ENCODE peak calls at places on chromosomes 12 and 14, in seven cellular contexts. R, I, V, E, H, N and Q are unnamed samples.

GRCh38 chr12:666766-667308 is 3.6 kb upstream of the NINJ2 start:
- DNase-seq in I (no peak), V (no peak), E (peak; percentile 40), N (no peak), R (no peak), H (no peak), Q (peak; percentile 41)

GRCh38 chr12:122870867-122871664 is 24.9 kb downstream of the VPS37B start:
- DNase-seq in E (peak; percentile 70), H (no peak), N (no peak), R (no peak), I (no peak), V (no peak), Q (peak; percentile 63)

GRCh38 chr14:85415015-85415712 is 114.8 kb upstream of the FLRT2 start:
- DNase-seq in E (peak; percentile 93), R (peak; percentile 81), H (peak; percentile 17), I (peak; percentile 58), N (peak; percentile 2), V (no peak), Q (peak; percentile 85)

GRCh38 chr12:30191701-30192455 is 408.1 kb upstream of the TMTC1 start:
- DNase-seq in R (no peak), E (no peak), V (no peak), N (no peak), H (no peak), I (no peak), Q (no peak)

GRCh38 chr14:37834275-37834674 is 238.8 kb downstream of the TTC6 start:
- DNase-seq in N (no peak), E (no peak), H (no peak), R (no peak), I (no peak), V (no peak), Q (no peak)

GRCh38 chr12:22190969-22191368 is 143.5 kb downstream of the ST8SIA1 start:
- DNase-seq in V (no peak), R (peak; percentile 42), N (no peak), E (no peak), I (no peak), H (no peak), Q (no peak)

GRCh38 chr12:39103552-39104165 is 198.3 kb upstream of the CPNE8 start:
- DNase-seq in N (peak; percentile 88), I (no peak), E (no peak), V (peak; percentile 65), R (peak; percentile 82), H (no peak), Q (peak; percentile 71)

GRCh38 chr12:40831916-40832315 is 139.7 kb downstream of the CNTN1 start:
- DNase-seq in E (no peak), I (no peak), R (no peak), H (no peak), N (no peak), V (no peak), Q (no peak)

GRCh38 chr12:122799635-122800243 is 25.4 kb downstream of the CCDC62 start:
- DNase-seq in R (no peak), N (no peak), I (no peak), V (no peak), H (no peak), E (no peak), Q (no peak)

GRCh38 chr12:64098709-64099354 is 123.3 kb downstream of the KICS2 start:
- DNase-seq in V (no peak), N (no peak), E (peak; percentile 84), R (no peak), I (no peak), H (no peak), Q (no peak)

GRCh38 chr14:44701563-44702263 is 194.6 kb upstream of the FSCB start:
- DNase-seq in N (peak; percentile 4), H (no peak), R (peak; percentile 62), I (no peak), V (no peak), E (peak; percentile 2), Q (peak; percentile 16)
- H2BK5ac ChIP-seq in N (no peak overlapping the region), H (no peak overlapping the region), R (no peak overlapping the region), I (no peak overlapping the region), V (no peak overlapping the region), E (no peak overlapping the region), Q (no peak overlapping the region)

GRCh38 chr14:55904086-55904485 is 214.1 kb upstream of the PELI2 start:
- DNase-seq in V (no peak), E (no peak), I (no peak), N (no peak), R (no peak), H (no peak), Q (no peak)
- H4K8ac ChIP-seq in V (no peak overlapping the region), E (no peak overlapping the region), I (no peak overlapping the region), N (no peak overlapping the region), R (no peak overlapping the region), H (no peak overlapping the region), Q (no peak overlapping the region)

GRCh38 chr14:34345718-34346465 is 116.1 kb downstream of the SPTSSA start:
- DNase-seq in E (no peak), I (no peak), V (no peak), R (no peak), N (no peak), H (no peak), Q (no peak)
- H2BK5ac ChIP-seq in E (no peak overlapping the region), I (no peak overlapping the region), V (no peak overlapping the region), R (no peak overlapping the region), N (no peak overlapping the region), H (no peak overlapping the region), Q (no peak overlapping the region)

DNA sequence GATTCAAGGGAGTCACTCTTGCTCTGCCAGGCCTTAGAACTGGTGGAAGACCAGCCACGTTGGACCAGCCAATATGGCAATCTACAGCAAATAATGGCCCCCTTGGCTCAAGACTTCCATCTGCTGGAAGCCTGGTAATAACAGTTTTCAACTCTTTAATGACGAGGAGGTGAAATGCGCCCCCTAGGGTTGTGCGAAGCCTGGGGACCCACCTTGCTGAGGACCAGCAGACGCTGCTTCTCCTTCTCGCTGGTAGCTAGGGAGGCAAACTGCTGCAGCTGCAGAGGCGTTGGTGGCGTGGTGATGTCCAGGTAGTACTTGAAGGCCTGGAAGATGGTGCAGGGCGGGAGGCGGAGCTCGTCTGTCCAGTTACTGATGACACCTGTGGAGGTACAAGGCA is 41.5 kb upstream of the FBXO21 start:
- DNase-seq in I (no peak), N (no peak), R (peak; percentile 36), H (no peak), E (no peak), V (no peak), Q (no peak)
- H4K8ac ChIP-seq in I (no peak overlapping the region), N (no peak overlapping the region), R (no peak overlapping the region), H (peak overlapping the region; percentile 12), E (no peak overlapping the region), V (no peak overlapping the region), Q (no peak overlapping the region)

DNA sequence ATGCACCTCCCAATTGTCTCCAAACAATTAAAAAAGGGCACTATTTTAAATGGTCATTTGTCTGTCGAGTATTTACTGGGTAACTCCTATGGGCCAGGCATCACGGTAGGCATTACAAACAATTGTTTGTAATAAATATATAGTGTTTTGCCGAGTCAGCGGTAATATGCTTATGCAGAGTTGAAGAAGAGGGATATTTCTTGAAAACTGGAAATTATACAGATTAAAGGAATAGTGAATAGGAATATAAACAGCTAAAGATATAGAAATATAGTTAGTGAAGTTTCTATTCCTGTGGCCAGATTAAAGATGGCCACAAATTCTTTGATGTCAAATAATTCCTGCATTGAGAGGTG is 13.5 kb upstream of the CRADD start:
- DNase-seq in V (no peak), E (no peak), H (no peak), I (no peak), N (no peak), R (no peak), Q (no peak)
- H2BK5ac ChIP-seq in V (no peak overlapping the region), E (no peak overlapping the region), H (no peak overlapping the region), I (no peak overlapping the region), N (no peak overlapping the region), R (no peak overlapping the region), Q (no peak overlapping the region)

GRCh38 chr14:100303179-100303578 is 3.1 kb downstream of the SLC25A29 start:
- DNase-seq in H (no peak), V (no peak), N (peak; percentile 30), I (no peak), R (no peak), E (no peak), Q (peak; percentile 38)
- H4K8ac ChIP-seq in H (no peak overlapping the region), V (no peak overlapping the region), N (no peak overlapping the region), I (no peak overlapping the region), R (no peak overlapping the region), E (no peak overlapping the region), Q (peak overlapping the region; percentile 7)

DNA sequence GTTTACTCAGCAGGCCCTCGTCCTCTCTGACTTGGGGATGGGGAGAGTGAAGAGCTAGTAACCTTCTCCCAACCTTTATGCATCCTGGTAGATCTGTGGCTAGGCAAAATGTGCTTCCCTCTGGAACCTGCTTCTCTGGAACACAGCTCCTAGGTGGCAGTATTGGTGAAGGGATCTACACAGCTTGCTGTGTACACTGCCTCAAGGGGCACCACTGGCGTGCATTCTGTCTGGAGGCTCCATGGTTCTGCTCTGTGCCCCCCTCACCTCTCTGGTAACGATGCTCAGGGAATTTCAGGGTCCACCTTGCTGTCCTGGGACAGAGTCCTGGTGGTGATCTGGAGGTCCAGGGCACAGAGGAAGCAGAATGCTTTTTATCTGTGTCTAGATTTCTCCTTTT is 43.5 kb upstream of the KCNA5 start:
- DNase-seq in V (no peak), R (peak; percentile 33), I (no peak), N (no peak), E (no peak), H (no peak), Q (no peak)
- H2BK5ac ChIP-seq in V (no peak overlapping the region), R (no peak overlapping the region), I (no peak overlapping the region), N (no peak overlapping the region), E (no peak overlapping the region), H (no peak overlapping the region), Q (no peak overlapping the region)

DNA sequence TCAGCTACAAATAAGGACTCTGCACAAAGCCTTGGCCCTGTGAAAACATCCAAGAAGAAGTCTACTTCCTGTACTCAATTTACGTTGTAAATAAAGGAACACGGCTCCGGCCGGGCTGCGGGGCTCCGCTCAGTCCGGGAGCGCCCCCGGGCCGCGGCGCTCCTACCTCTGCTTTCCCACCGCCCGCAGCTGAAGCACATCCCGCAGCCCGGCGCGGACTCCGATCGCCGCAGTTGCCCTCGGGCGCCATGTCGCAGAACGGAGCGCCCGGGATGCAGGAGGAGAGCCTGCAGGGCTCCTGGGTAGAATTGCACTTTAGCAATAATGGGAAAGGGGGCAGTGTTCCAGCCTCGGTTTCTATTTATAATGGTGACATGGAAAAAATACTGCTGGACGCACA is 502.3 kb upstream of the FOXG1 start:
- DNase-seq in E (no peak), R (no peak), I (no peak), V (no peak), H (no peak), N (peak; percentile 9), Q (no peak)
- H4K8ac ChIP-seq in E (no peak overlapping the region), R (no peak overlapping the region), I (no peak overlapping the region), V (no peak overlapping the region), H (no peak overlapping the region), N (no peak overlapping the region), Q (no peak overlapping the region)

GRCh38 chr12:10740182-10740581 is 17.1 kb upstream of the YBX3 start:
- DNase-seq in I (no peak), V (no peak), R (peak; percentile 70), H (no peak), N (no peak), E (no peak), Q (no peak)
- H2BK5ac ChIP-seq in I (no peak overlapping the region), V (no peak overlapping the region), R (no peak overlapping the region), H (no peak overlapping the region), N (no peak overlapping the region), E (no peak overlapping the region), Q (no peak overlapping the region)